ENCODE peak calls at places on chromosomes 11 and 22, in eight cellular contexts. S is epithelial cell of esophagus; B is D341Med; P is stimulated activated CD4-positive, alpha-beta T cell treated with anti-CD3 and anti-CD28 coated beads, Interleukin-12 subunit alpha, Interleukin-12 subunit beta, amount 100 ng/mL, for 4 hours; M is naive B cell; O is NCI-H1092; V is GM12865; E is AG10803. X is an unnamed sample.

GRCh38 chr11:17721242-17721999 is 2.0 kb downstream of the MYOD1 start:
- DNase-seq in S (no peak), B (no peak), P (no peak), M (no peak), O (no peak), V (no peak), E (no peak), X (no peak)

GRCh38 chr11:117818036-117818858 is 6.3 kb downstream of the FXYD2 start:
- DNase-seq in S (peak; percentile 77), B (no peak), P (peak; percentile 34), M (no peak), O (no peak), V (peak; percentile 86), E (no peak), X (no peak)

GRCh38 chr11:116742104-116742503 is 30.7 kb downstream of the BUD13 start:
- DNase-seq in S (peak; percentile 27), B (no peak), P (no peak), M (no peak), O (no peak), V (no peak), E (no peak), X (no peak)

GRCh38 chr11:83035070-83035854 is 36.4 kb downstream of the RAB30 start:
- DNase-seq in S (peak; percentile 83), B (no peak), P (no peak), M (peak; percentile 76), O (no peak), V (peak; percentile 36), E (peak; percentile 79), X (no peak)

GRCh38 chr11:120330045-120330444 is 4.9 kb downstream of the TLCD5 start:
- DNase-seq in S (no peak), B (no peak), P (no peak), M (no peak), O (no peak), V (no peak), E (no peak), X (no peak)

GRCh38 chr22:20080776-20081654 is 974 bp downstream of the DGCR8 start:
- DNase-seq in S (peak; percentile 76), B (no peak), P (no peak), M (no peak), O (peak; percentile 18), V (peak; percentile 32), E (peak; percentile 53), X (peak; percentile 35)

GRCh38 chr11:126736682-126737404 is 263.7 kb downstream of the KIRREL3 start:
- DNase-seq in S (no peak), B (no peak), P (no peak), M (no peak), O (no peak), V (no peak), E (no peak), X (no peak)

GRCh38 chr11:11965656-11966353 is 42.6 kb downstream of the DKK3 start:
- DNase-seq in S (no peak), B (no peak), P (no peak), M (no peak), O (no peak), V (no peak), E (no peak), X (no peak)

GRCh38 chr22:17133137-17133536 is 12.0 kb upstream of the TMEM121B start:
- DNase-seq in S (no peak), B (no peak), P (no peak), M (no peak), O (no peak), V (no peak), E (no peak), X (no peak)

GRCh38 chr11:83097671-83098070 is 26.0 kb upstream of the RAB30 start:
- DNase-seq in S (no peak), B (no peak), P (no peak), M (no peak), O (no peak), V (no peak), E (no peak), X (peak; percentile 61)

GRCh38 chr11:63765688-63766241 is 2.8 kb downstream of the ZFTA start:
- DNase-seq in S (no peak), B (no peak), P (no peak), M (no peak), O (no peak), V (no peak), E (no peak), X (no peak)

GRCh38 chr11:3104051-3104714 is 47.0 kb upstream of the CARS1 start:
- DNase-seq in S (no peak), B (peak; percentile 29), P (no peak), M (no peak), O (no peak), V (no peak), E (no peak), X (no peak)

GRCh38 chr11:15716550-15716949 is 601.8 kb downstream of the INSC start:
- DNase-seq in S (peak; percentile 42), B (no peak), P (no peak), M (no peak), O (no peak), V (no peak), E (no peak), X (no peak)

GRCh38 chr22:46074771-46075551 is 75.4 kb upstream of the PPARA start:
- DNase-seq in S (no peak), B (no peak), P (no peak), M (no peak), O (no peak), V (no peak), E (no peak), X (peak; percentile 13)

GRCh38 chr22:45335021-45335818 is 25.5 kb downstream of the FAM118A start:
- DNase-seq in S (peak; percentile 34), B (peak; percentile 54), P (no peak), M (no peak), O (no peak), V (no peak), E (peak; percentile 54), X (no peak)

GRCh38 chr22:29873943-29874342 is 9.0 kb upstream of the MTMR3 start:
- DNase-seq in S (peak; percentile 24), B (no peak), P (no peak), M (no peak), O (no peak), V (peak; percentile 14), E (no peak), X (no peak)

GRCh38 chr11:114678125-114679036 is at the start of gene NXPE2:
- DNase-seq in S (peak; percentile 43), B (no peak), P (no peak), M (no peak), O (no peak), V (no peak), E (peak; percentile 56), X (no peak)

GRCh38 chr11:120612363-120613263 is 101.1 kb downstream of the GRIK4 start:
- DNase-seq in S (no peak), B (peak; percentile 47), P (no peak), M (no peak), O (no peak), V (peak; percentile 94), E (no peak), X (peak; percentile 88)

GRCh38 chr11:102347526-102348331 is 715 bp downstream of the BIRC2 start:
- DNase-seq in S (peak; percentile 43), B (peak; percentile 22), P (no peak), M (peak; percentile 21), O (no peak), V (peak; percentile 44), E (peak; percentile 30), X (peak; percentile 41)

GRCh38 chr11:45412033-45412432 is 125.9 kb upstream of the SYT13 start:
- DNase-seq in S (no peak), B (no peak), P (no peak), M (no peak), O (peak; percentile 21), V (no peak), E (no peak), X (no peak)

GRCh38 chr11:64441127-64441526 is 82.2 kb downstream of the RPS6KA4 start:
- DNase-seq in S (no peak), B (no peak), P (no peak), M (no peak), O (no peak), V (no peak), E (no peak), X (no peak)

GRCh38 chr11:105910095-105910715 is 111.8 kb downstream of the MSANTD4 start:
- DNase-seq in S (peak; percentile 83), B (no peak), P (no peak), M (no peak), O (no peak), V (no peak), E (no peak), X (peak; percentile 88)

X was measured in HCEC 1CT.